ENCODE peak calls at places on chromosomes 16 and 17, in eight cellular contexts. A is breast epithelium, Q is A549, X is stomach, I is tibial nerve, W is heart left ventricle, E is body of pancreas, Z is esophagus squamous epithelium. D is an unnamed sample.

GRCh38 chr16:9372934-9373890 is 281.8 kb downstream of the HAPSTR1 start:
- DNase-seq in A (no peak), Q (no peak), X (no peak), I (no peak), W (no peak), E (no peak), Z (no peak), D (no peak)

GRCh38 chr17:80164185-80164584 is 5.6 kb upstream of the CARD14 start:
- DNase-seq in A (no peak), Q (no peak), X (no peak), I (no peak), W (no peak), E (no peak), Z (no peak), D (no peak)

GRCh38 chr17:79244665-79245064 is 170.0 kb downstream of the ENGASE start:
- DNase-seq in A (no peak), Q (no peak), X (no peak), I (no peak), W (no peak), E (no peak), Z (no peak), D (no peak)

GRCh38 chr16:57720142-57720575 is 15.4 kb upstream of the KATNB1 start:
- DNase-seq in A (no peak), Q (peak), X (peak), I (no peak), W (peak), E (peak), Z (no peak), D (peak)

GRCh38 chr17:9363440-9364350 is 211.9 kb downstream of the STX8 start:
- DNase-seq in A (no peak), Q (no peak), X (no peak), I (no peak), W (no peak), E (no peak), Z (no peak), D (no peak)

GRCh38 chr17:12673788-12674187 is 8.1 kb downstream of the MYOCD start:
- DNase-seq in A (no peak), Q (no peak), X (no peak), I (no peak), W (no peak), E (no peak), Z (no peak), D (no peak)

GRCh38 chr16:87461466-87461975 is 31.3 kb downstream of the ZCCHC14 start:
- DNase-seq in A (peak), Q (peak), X (peak), I (peak), W (peak), E (peak), Z (no peak), D (peak)

GRCh38 chr16:86211800-86212199 is 298.5 kb upstream of the FOXF1 start:
- DNase-seq in A (no peak), Q (no peak), X (no peak), I (no peak), W (no peak), E (no peak), Z (no peak), D (no peak)

GRCh38 chr17:30956764-30957374 is 14.0 kb upstream of the RNF135 start:
- DNase-seq in A (no peak), Q (no peak), X (no peak), I (no peak), W (peak), E (no peak), Z (no peak), D (no peak)

GRCh38 chr16:25411376-25412081 is 153.9 kb upstream of the ZKSCAN2 start:
- DNase-seq in A (no peak), Q (no peak), X (no peak), I (no peak), W (no peak), E (no peak), Z (no peak), D (no peak)

GRCh38 chr16:81003610-81004460 is 2.9 kb downstream of the CMC2 start:
- DNase-seq in A (no peak), Q (no peak), X (no peak), I (no peak), W (no peak), E (no peak), Z (no peak), D (no peak)

GRCh38 chr17:17748179-17748578 is 66.9 kb downstream of the RAI1 start:
- DNase-seq in A (no peak), Q (no peak), X (no peak), I (no peak), W (no peak), E (no peak), Z (no peak), D (no peak)

GRCh38 chr16:88381820-88382451 is 823 bp upstream of the ZNF469 start:
- DNase-seq in A (no peak), Q (no peak), X (no peak), I (no peak), W (peak), E (no peak), Z (no peak), D (no peak)

GRCh38 chr16:56417138-56417537 is 8.2 kb downstream of the AMFR start:
- DNase-seq in A (no peak), Q (no peak), X (no peak), I (no peak), W (no peak), E (no peak), Z (no peak), D (no peak)

GRCh38 chr16:28984091-28984490 is 761 bp upstream of the LAT start:
- DNase-seq in A (no peak), Q (no peak), X (no peak), I (no peak), W (no peak), E (no peak), Z (no peak), D (no peak)

GRCh38 chr17:42116705-42117396 is 4.3 kb downstream of the KAT2A start:
- DNase-seq in A (peak), Q (peak), X (peak), I (peak), W (peak), E (peak), Z (peak), D (peak)

GRCh38 chr17:49566668-49567071 is 9.0 kb upstream of the NXPH3 start:
- DNase-seq in A (no peak), Q (no peak), X (no peak), I (no peak), W (no peak), E (peak), Z (no peak), D (peak)

GRCh38 chr17:49564638-49565037 is 11.0 kb upstream of the NXPH3 start:
- DNase-seq in A (no peak), Q (no peak), X (no peak), I (no peak), W (no peak), E (no peak), Z (no peak), D (no peak)

GRCh38 chr17:49567871-49568694 is 7.6 kb upstream of the NXPH3 start:
- DNase-seq in A (peak), Q (peak), X (peak), I (peak), W (peak), E (peak), Z (peak), D (peak)

GRCh38 chr17:49567104-49567521 is 8.6 kb upstream of the NXPH3 start:
- DNase-seq in A (no peak), Q (no peak), X (no peak), I (no peak), W (no peak), E (no peak), Z (no peak), D (no peak)

GRCh38 chr17:49565948-49566491 is 9.7 kb upstream of the NXPH3 start:
- DNase-seq in A (peak), Q (no peak), X (peak), I (peak), W (peak), E (peak), Z (no peak), D (peak)
- TF ChIP-seq POLR2A in A (no peak), Q (no peak), X (no peak), I (no peak), W (no peak), E (no peak), Z (no peak), D (no peak)

GRCh38 chr17:48052956-48053757 is 5.0 kb downstream of the NFE2L1 start:
- DNase-seq in A (peak), Q (no peak), X (peak), I (peak), W (peak), E (peak), Z (no peak), D (peak)

GRCh38 chr17:48054238-48055185 is 6.4 kb downstream of the NFE2L1 start:
- DNase-seq in A (peak), Q (no peak), X (peak), I (peak), W (peak), E (peak), Z (no peak), D (peak)

GRCh38 chr17:48053758-48054237 is 5.6 kb downstream of the NFE2L1 start:
- DNase-seq in A (no peak), Q (no peak), X (no peak), I (no peak), W (no peak), E (no peak), Z (no peak), D (no peak)

GRCh38 chr17:48051278-48051677 is 3.1 kb downstream of the NFE2L1 start:
- DNase-seq in A (peak), Q (no peak), X (no peak), I (no peak), W (no peak), E (no peak), Z (no peak), D (no peak)

GRCh38 chr17:48051706-48052486 is 3.7 kb downstream of the NFE2L1 start:
- DNase-seq in A (peak), Q (no peak), X (peak), I (peak), W (peak), E (peak), Z (no peak), D (peak)
- H3K4me3 ChIP-seq in A (peak), Q (no peak), X (peak), I (peak), W (peak), E (no peak), Z (peak), D (no peak)

GRCh38 chr17:74769266-74769855 is 6.8 kb downstream of the NAT9 start:
- DNase-seq in A (no peak), Q (no peak), X (no peak), I (no peak), W (no peak), E (no peak), Z (no peak), D (no peak)

GRCh38 chr17:74767111-74767516 is 9.0 kb downstream of the NAT9 start:
- DNase-seq in A (no peak), Q (no peak), X (no peak), I (no peak), W (no peak), E (peak), Z (no peak), D (no peak)

GRCh38 chr17:74768763-74769114 is 7.4 kb downstream of the NAT9 start:
- DNase-seq in A (no peak), Q (no peak), X (no peak), I (no peak), W (no peak), E (no peak), Z (no peak), D (no peak)

GRCh38 chr17:74769856-74770497 is 6.2 kb downstream of the NAT9 start:
- DNase-seq in A (no peak), Q (no peak), X (peak), I (no peak), W (no peak), E (peak), Z (no peak), D (no peak)

DNA sequence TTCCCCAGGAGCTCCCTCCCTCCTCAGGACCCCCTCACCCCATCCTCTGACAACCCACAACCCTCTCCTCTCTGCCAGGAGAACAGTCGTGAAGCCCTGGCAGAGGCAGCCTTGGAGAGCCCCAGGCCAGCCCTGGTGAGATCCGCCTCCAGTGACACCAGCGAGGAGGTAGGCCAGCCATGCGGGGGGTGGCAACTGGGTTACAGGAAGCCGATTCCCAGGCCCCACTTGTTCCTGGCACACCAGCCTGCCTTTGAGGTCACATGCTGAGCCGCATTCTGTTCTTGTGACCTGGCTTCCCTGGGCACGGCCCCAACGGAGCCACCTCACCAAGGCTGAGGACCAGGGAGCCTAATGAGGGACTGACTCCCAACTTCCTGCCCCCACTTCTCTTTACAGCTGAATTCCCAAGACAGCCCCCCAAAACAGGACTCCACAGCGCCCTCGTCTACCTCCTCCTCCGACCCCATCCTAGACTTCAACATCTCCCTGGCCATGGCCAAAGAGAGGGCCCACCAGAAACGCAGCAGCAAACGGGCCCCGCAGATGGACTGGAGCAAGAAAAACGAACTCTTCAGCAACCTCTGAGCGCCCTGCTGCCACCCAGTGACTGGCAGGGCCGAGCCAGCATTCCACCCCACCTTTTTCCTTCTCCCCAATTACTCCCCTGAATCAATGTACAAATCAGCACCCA is 7.9 kb downstream of the NAT9 start:
- DNase-seq in A (peak), Q (no peak), X (peak), I (no peak), W (peak), E (peak), Z (no peak), D (no peak)
- TF ChIP-seq POLR2A in A (no peak), Q (no peak), X (no peak), I (no peak), W (peak), E (no peak), Z (no peak), D (no peak)

DNA sequence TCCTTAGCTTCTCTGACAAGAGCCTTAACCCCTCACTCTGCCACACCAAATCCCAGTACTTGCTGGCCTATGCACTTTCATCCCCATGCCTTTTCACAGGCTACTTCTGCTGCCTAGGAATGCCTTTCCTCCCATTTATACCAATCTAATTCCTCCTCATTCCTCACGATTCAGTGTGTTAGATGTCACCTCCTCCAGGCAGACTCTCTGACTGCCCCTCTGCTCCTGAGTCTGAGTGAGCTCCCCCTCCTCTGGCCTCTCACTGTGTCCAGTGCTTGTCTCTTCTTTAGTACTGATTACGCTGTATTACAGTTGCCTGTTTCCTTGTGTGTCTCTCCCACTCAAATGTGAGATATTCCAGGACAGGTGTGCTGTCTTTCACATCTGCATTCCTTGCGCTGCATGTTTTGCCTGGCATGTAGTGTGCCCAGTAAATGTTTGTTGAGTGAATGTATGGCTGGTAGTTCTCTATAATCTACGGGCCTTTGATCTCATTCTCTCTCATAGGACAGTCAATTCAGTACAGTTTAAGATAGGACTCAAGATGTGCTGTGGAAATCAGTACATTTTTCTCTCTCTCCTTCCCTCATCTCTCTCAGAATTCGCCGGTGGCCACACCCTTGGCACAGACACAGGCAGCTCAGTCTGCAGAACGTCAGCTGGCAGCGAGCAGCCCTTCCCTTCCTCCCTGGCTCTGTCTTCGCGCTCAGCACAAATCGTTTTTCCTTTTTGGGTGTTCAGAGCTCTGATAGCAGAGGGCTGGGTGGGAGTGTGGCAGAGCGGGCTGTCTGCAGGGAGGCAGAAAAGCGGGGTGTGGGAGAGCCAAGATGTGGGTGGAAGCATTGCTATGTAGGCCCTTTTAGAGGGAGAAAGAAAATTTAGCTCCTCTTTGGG is 18.5 kb downstream of the ARL4D start:
- DNase-seq in A (peak), Q (no peak), X (peak), I (peak), W (peak), E (no peak), Z (no peak), D (peak)
- H3K4me3 ChIP-seq in A (peak), Q (no peak), X (peak), I (no peak), W (no peak), E (no peak), Z (no peak), D (no peak)

GRCh38 chr16:11170696-11171447 is 85.1 kb downstream of the SOCS1 start:
- DNase-seq in A (no peak), Q (no peak), X (no peak), I (no peak), W (no peak), E (no peak), Z (no peak), D (no peak)
- TF ChIP-seq POLR2A in A (no peak), Q (no peak), X (no peak), I (no peak), W (no peak), E (no peak), Z (no peak), D (no peak)

DNA sequence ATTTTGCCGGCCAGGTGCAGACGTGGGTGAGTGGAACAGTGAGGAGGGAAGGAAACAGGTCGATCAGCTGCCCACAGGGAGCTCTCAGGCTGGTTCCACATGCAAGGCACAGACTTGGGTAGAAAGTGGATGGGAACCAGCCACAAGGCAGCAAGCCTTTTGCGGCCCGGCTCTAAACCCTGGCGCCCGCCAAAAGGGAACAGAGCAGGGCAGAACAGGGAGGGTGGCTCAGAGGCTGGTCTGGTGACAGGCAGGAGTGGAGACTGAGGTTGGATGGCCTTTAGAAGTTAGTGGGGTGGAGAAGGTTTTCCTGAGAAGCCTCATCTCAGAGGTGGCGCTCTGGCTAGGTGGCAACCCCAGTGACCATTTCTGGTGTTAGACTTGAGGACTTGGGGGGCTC is 10.4 kb downstream of the LLGL2 start:
- DNase-seq in A (no peak), Q (no peak), X (no peak), I (no peak), W (no peak), E (no peak), Z (no peak), D (no peak)
- H3K4me3 ChIP-seq in A (no peak), Q (no peak), X (no peak), I (no peak), W (no peak), E (no peak), Z (no peak), D (no peak)

D was measured in prostate gland.